ENCODE peak calls at places on chromosomes 2 and 18, in seven cellular contexts. One of them, this sample, is unnamed.

GRCh38 chr2:177989029-177989885 is 83.3 kb downstream of the PDE11A start:
- DNase-seq in osteocyte: no peak
- DNase-seq in NCI-H2081: no peak
- DNase-seq in stomach: no peak
- DNase-seq in glomerular endothelial cell: no peak
- DNase-seq in skeletal muscle cell: no peak
- DNase-seq in AG04449: no peak
- DNase-seq in this sample: no peak

GRCh38 chr2:104746790-104747320 is 107.1 kb upstream of the POU3F3 start:
- DNase-seq in glomerular endothelial cell: no peak
- DNase-seq in osteocyte: peak; percentile 76
- DNase-seq in skeletal muscle cell: no peak
- DNase-seq in stomach: no peak
- DNase-seq in AG04449: no peak
- DNase-seq in NCI-H2081: no peak
- DNase-seq in this sample: no peak

GRCh38 chr2:130357864-130358263 is 2.0 kb downstream of the PTPN18 start:
- DNase-seq in skeletal muscle cell: no peak
- DNase-seq in NCI-H2081: no peak
- DNase-seq in glomerular endothelial cell: no peak
- DNase-seq in AG04449: no peak
- DNase-seq in stomach: no peak
- DNase-seq in osteocyte: no peak
- DNase-seq in this sample: no peak

GRCh38 chr2:61185329-61185728 is 23.3 kb downstream of the C2orf74 start:
- DNase-seq in skeletal muscle cell: no peak
- DNase-seq in AG04449: no peak
- DNase-seq in osteocyte: no peak
- DNase-seq in NCI-H2081: no peak
- DNase-seq in glomerular endothelial cell: no peak
- DNase-seq in stomach: no peak
- DNase-seq in this sample: no peak

GRCh38 chr18:78716022-78716421 is 263.6 kb upstream of the SALL3 start:
- DNase-seq in glomerular endothelial cell: no peak
- DNase-seq in stomach: no peak
- DNase-seq in skeletal muscle cell: no peak
- DNase-seq in osteocyte: no peak
- DNase-seq in AG04449: no peak
- DNase-seq in NCI-H2081: no peak
- DNase-seq in this sample: no peak

GRCh38 chr2:235390108-235390815 is 103.6 kb upstream of the AGAP1 start:
- DNase-seq in osteocyte: no peak
- DNase-seq in AG04449: no peak
- DNase-seq in glomerular endothelial cell: no peak
- DNase-seq in stomach: no peak
- DNase-seq in skeletal muscle cell: no peak
- DNase-seq in NCI-H2081: no peak
- DNase-seq in this sample: no peak

GRCh38 chr18:14971461-14972185 is 223.7 kb downstream of the ANKRD30B start:
- DNase-seq in NCI-H2081: no peak
- DNase-seq in osteocyte: no peak
- DNase-seq in AG04449: no peak
- DNase-seq in glomerular endothelial cell: no peak
- DNase-seq in skeletal muscle cell: no peak
- DNase-seq in stomach: no peak
- DNase-seq in this sample: no peak

GRCh38 chr18:29163596-29163995 is 986.7 kb upstream of the CDH2 start:
- DNase-seq in skeletal muscle cell: no peak
- DNase-seq in osteocyte: no peak
- DNase-seq in NCI-H2081: no peak
- DNase-seq in stomach: no peak
- DNase-seq in AG04449: no peak
- DNase-seq in glomerular endothelial cell: no peak
- DNase-seq in this sample: no peak

GRCh38 chr2:147913701-147914480 is 69.1 kb downstream of the ACVR2A start:
- DNase-seq in skeletal muscle cell: no peak
- DNase-seq in stomach: no peak
- DNase-seq in NCI-H2081: no peak
- DNase-seq in glomerular endothelial cell: no peak
- DNase-seq in AG04449: no peak
- DNase-seq in osteocyte: no peak
- DNase-seq in this sample: no peak

GRCh38 chr2:63488118-63488713 is 100.1 kb downstream of the WDPCP start:
- DNase-seq in glomerular endothelial cell: peak; percentile 5
- DNase-seq in osteocyte: no peak
- DNase-seq in skeletal muscle cell: peak; percentile 1
- DNase-seq in stomach: no peak
- DNase-seq in NCI-H2081: peak; percentile 19
- DNase-seq in AG04449: no peak
- DNase-seq in this sample: no peak

GRCh38 chr2:190879474-190880373 is 897 bp upstream of the GLS start:
- DNase-seq in glomerular endothelial cell: no peak
- DNase-seq in NCI-H2081: no peak
- DNase-seq in osteocyte: no peak
- DNase-seq in stomach: no peak
- DNase-seq in skeletal muscle cell: no peak
- DNase-seq in AG04449: no peak
- DNase-seq in this sample: no peak

This sample was measured in NCI-H748 treated with DMSO at 0.1 percent for 48 hours.